ENCODE peak calls at places on chromosomes 12 and 14, in four cellular contexts. One of them, this sample, is unnamed.

GRCh38 chr12:71786840-71787239 is 32.2 kb downstream of the RAB21 start:
- DNase-seq in kidney glomerular epithelial cell: no peak
- DNase-seq in ovary: no peak
- DNase-seq in NCI-H69: no peak
- DNase-seq in this sample: no peak

GRCh38 chr12:12896261-12896660 is 4.9 kb downstream of the GPRC5A start:
- DNase-seq in ovary: no peak
- DNase-seq in NCI-H69: no peak
- DNase-seq in kidney glomerular epithelial cell: peak
- DNase-seq in this sample: no peak

GRCh38 chr12:132777614-132778013 is 16.0 kb upstream of the ANKLE2 start:
- DNase-seq in NCI-H69: no peak
- DNase-seq in ovary: no peak
- DNase-seq in kidney glomerular epithelial cell: no peak
- DNase-seq in this sample: no peak

GRCh38 chr12:120121343-120121742 is 4.8 kb upstream of the RAB35 start:
- DNase-seq in ovary: no peak
- DNase-seq in NCI-H69: no peak
- DNase-seq in kidney glomerular epithelial cell: no peak
- DNase-seq in this sample: no peak

GRCh38 chr14:64983439-64984310 is 3.0 kb upstream of the FNTB start:
- DNase-seq in ovary: no peak
- DNase-seq in NCI-H69: peak
- DNase-seq in kidney glomerular epithelial cell: peak
- DNase-seq in this sample: no peak

GRCh38 chr12:121786441-121786825 is 7.1 kb downstream of the RHOF start:
- DNase-seq in NCI-H69: peak
- DNase-seq in ovary: no peak
- DNase-seq in kidney glomerular epithelial cell: peak
- DNase-seq in this sample: no peak

GRCh38 chr12:88153959-88154358 is 11.9 kb downstream of the TMTC3 start:
- DNase-seq in NCI-H69: peak
- DNase-seq in kidney glomerular epithelial cell: peak
- DNase-seq in ovary: no peak
- DNase-seq in this sample: no peak

GRCh38 chr12:33724867-33725266 is 285.2 kb upstream of the SYT10 start:
- DNase-seq in ovary: no peak
- DNase-seq in kidney glomerular epithelial cell: no peak
- DNase-seq in NCI-H69: no peak
- DNase-seq in this sample: no peak

GRCh38 chr14:81269100-81269978 is 48.6 kb upstream of the GTF2A1 start:
- DNase-seq in kidney glomerular epithelial cell: peak
- DNase-seq in NCI-H69: peak
- DNase-seq in ovary: no peak
- DNase-seq in this sample: peak

GRCh38 chr14:102809870-102810269 is 32.6 kb downstream of the TRAF3 start:
- DNase-seq in ovary: no peak
- DNase-seq in kidney glomerular epithelial cell: no peak
- DNase-seq in NCI-H69: no peak
- DNase-seq in this sample: no peak

GRCh38 chr14:99028521-99028920 is 243.5 kb downstream of the BCL11B start:
- DNase-seq in NCI-H69: no peak
- DNase-seq in ovary: no peak
- DNase-seq in kidney glomerular epithelial cell: no peak
- DNase-seq in this sample: no peak